ENCODE peak calls at places on chromosomes 7 and 10, in four cellular contexts. E is cardiac fibroblast, F is adrenal gland, B is Peyer's patch. C is an unnamed sample.

GRCh38 chr7:140972876-140973829 is 41.6 kb downstream of the MRPS33 start:
- DNase-seq in E (no peak), F (no peak), B (no peak), C (no peak)

GRCh38 chr10:99708428-99709010 is 23.4 kb downstream of the COX15 start:
- DNase-seq in E (no peak), F (no peak), B (no peak), C (no peak)

GRCh38 chr7:105849122-105849855 is 27.1 kb downstream of the ATXN7L1 start:
- DNase-seq in E (no peak), F (no peak), B (no peak), C (no peak)

GRCh38 chr7:48718731-48719387 is 205.5 kb upstream of the CDC14C start:
- DNase-seq in E (no peak), F (no peak), B (no peak), C (no peak)

GRCh38 chr7:131147604-131148003 is 180.1 kb upstream of the MKLN1 start:
- DNase-seq in E (no peak), F (no peak), B (no peak), C (no peak)

GRCh38 chr7:18961997-18962396 is 155.4 kb downstream of the TWIST1 start:
- DNase-seq in E (peak; percentile 48), F (no peak), B (no peak), C (no peak)

GRCh38 chr7:91941450-91941849 is 788 bp downstream of the AKAP9 start:
- DNase-seq in E (peak; percentile 26), F (peak; percentile 36), B (peak; percentile 70), C (peak; percentile 47)

GRCh38 chr7:141074162-141074989 is 512 bp downstream of the TMEM178B start:
- DNase-seq in E (no peak), F (peak; percentile 37), B (no peak), C (no peak)

GRCh38 chr10:1036341-1036791 is 10.7 kb upstream of the IDI2 start:
- DNase-seq in E (no peak), F (no peak), B (peak; percentile 68), C (no peak)

GRCh38 chr10:51288511-51288910 is 214.2 kb downstream of the PRKG1 start:
- DNase-seq in E (no peak), F (no peak), B (no peak), C (no peak)

GRCh38 chr7:1651031-1651446 is 19.0 kb upstream of the ELFN1 start:
- DNase-seq in E (no peak), F (no peak), B (no peak), C (no peak)

GRCh38 chr10:72297281-72297967 is 23.7 kb downstream of the DDIT4 start:
- DNase-seq in E (peak; percentile 99), F (peak; percentile 74), B (peak; percentile 97), C (peak; percentile 98)

GRCh38 chr7:65915921-65916657 is 43.2 kb downstream of the VKORC1L1 start:
- DNase-seq in E (no peak), F (no peak), B (no peak), C (no peak)

GRCh38 chr10:86170255-86171153 is 196.1 kb downstream of the GRID1 start:
- DNase-seq in E (no peak), F (no peak), B (peak; percentile 26), C (peak; percentile 28)

GRCh38 chr7:108120943-108121342 is 9.2 kb downstream of the LAMB4 start:
- DNase-seq in E (peak; percentile 55), F (no peak), B (no peak), C (no peak)

GRCh38 chr10:103859161-103860141 is 4.1 kb upstream of the SH3PXD2A start:
- DNase-seq in E (peak; percentile 83), F (peak; percentile 66), B (peak; percentile 80), C (no peak)

GRCh38 chr7:99126921-99127553 is 16.9 kb downstream of the SMURF1 start:
- DNase-seq in E (no peak), F (peak; percentile 62), B (no peak), C (no peak)

GRCh38 chr7:24722386-24723177 is 34.7 kb downstream of the GSDME start:
- DNase-seq in E (peak; percentile 73), F (no peak), B (no peak), C (no peak)

GRCh38 chr7:82700739-82701138 is 257.2 kb upstream of the CACNA2D1 start:
- DNase-seq in E (no peak), F (no peak), B (no peak), C (no peak)

GRCh38 chr10:72335394-72336258 is 19.1 kb downstream of the DNAJB12 start:
- DNase-seq in E (peak; percentile 93), F (peak; percentile 72), B (peak; percentile 90), C (peak; percentile 81)

GRCh38 chr7:79789584-79790345 is 336.3 kb upstream of the MAGI2 start:
- DNase-seq in E (peak; percentile 88), F (no peak), B (no peak), C (no peak)

GRCh38 chr10:112898540-112899395 is 51.3 kb upstream of the TCF7L2 start:
- DNase-seq in E (peak; percentile 59), F (no peak), B (peak; percentile 80), C (peak; percentile 44)

GRCh38 chr10:96587255-96588059 is 645 bp upstream of the TM9SF3 start:
- DNase-seq in E (peak; percentile 85), F (peak; percentile 73), B (peak; percentile 82), C (peak; percentile 55)

GRCh38 chr10:125707852-125708468 is 11.5 kb upstream of the EDRF1 start:
- DNase-seq in E (peak; percentile 11), F (no peak), B (no peak), C (no peak)

GRCh38 chr10:70575874-70576802 is 26.4 kb downstream of the PRF1 start:
- DNase-seq in E (peak; percentile 65), F (peak; percentile 58), B (peak; percentile 79), C (peak; percentile 74)

GRCh38 chr7:144588535-144588934 is 185.0 kb upstream of the NOBOX start:
- DNase-seq in E (no peak), F (no peak), B (no peak), C (no peak)

GRCh38 chr7:145036592-145037386 is 200.9 kb upstream of the TPK1 start:
- DNase-seq in E (peak; percentile 61), F (peak; percentile 31), B (no peak), C (no peak)

GRCh38 chr10:7210516-7210915 is 200.3 kb downstream of the SFMBT2 start:
- DNase-seq in E (no peak), F (no peak), B (no peak), C (no peak)

GRCh38 chr10:28722065-28722803 is 44.9 kb downstream of the BAMBI start:
- DNase-seq in E (peak; percentile 51), F (peak; percentile 33), B (peak; percentile 46), C (no peak)

GRCh38 chr10:49298666-49298989 is 342 bp upstream of the C10orf71 start:
- DNase-seq in E (peak; percentile 11), F (no peak), B (no peak), C (no peak)

GRCh38 chr10:25725917-25726716 is 207.9 kb upstream of the MYO3A start:
- DNase-seq in E (peak; percentile 78), F (peak; percentile 24), B (peak; percentile 51), C (no peak)

GRCh38 chr7:2074694-2075093 is 158.1 kb downstream of the MAD1L1 start:
- DNase-seq in E (no peak), F (no peak), B (no peak), C (no peak)

GRCh38 chr7:70657532-70657931 is 474.4 kb upstream of the GALNT17 start:
- DNase-seq in E (no peak), F (no peak), B (no peak), C (no peak)

GRCh38 chr10:68895041-68895440 is 6.1 kb upstream of the DDX50 start:
- DNase-seq in E (peak; percentile 8), F (no peak), B (no peak), C (no peak)

GRCh38 chr7:94403546-94403945 is 8.9 kb downstream of the COL1A2 start:
- DNase-seq in E (peak; percentile 21), F (no peak), B (no peak), C (no peak)

GRCh38 chr10:117320050-117320665 is 55.1 kb downstream of the PDZD8 start:
- DNase-seq in E (peak; percentile 52), F (no peak), B (no peak), C (no peak)

GRCh38 chr7:139647812-139648616 is 124.5 kb downstream of the CLEC2L start:
- DNase-seq in E (no peak), F (no peak), B (no peak), C (no peak)

GRCh38 chr7:43294080-43294630 is 181.7 kb downstream of the HECW1 start:
- DNase-seq in E (peak; percentile 68), F (peak; percentile 67), B (no peak), C (no peak)

GRCh38 chr10:120327671-120328070 is 129.4 kb upstream of the PLPP4 start:
- DNase-seq in E (no peak), F (no peak), B (no peak), C (no peak)

GRCh38 chr10:50798297-50798696 is 58.6 kb downstream of the ASAH2B start:
- DNase-seq in E (no peak), F (no peak), B (no peak), C (no peak)

GRCh38 chr7:75599244-75599771 is 107.2 kb downstream of the SPDYE5 start:
- DNase-seq in E (no peak), F (no peak), B (no peak), C (no peak)
- TF ChIP-seq CTCF in E (no peak), F (no peak), B (no peak), C (no peak)

GRCh38 chr10:64320448-64320847 is 799.2 kb downstream of the REEP3 start:
- DNase-seq in E (no peak), F (no peak), B (no peak), C (no peak)

GRCh38 chr10:64313967-64314366 is 792.8 kb downstream of the REEP3 start:
- DNase-seq in E (no peak), F (no peak), B (no peak), C (no peak)

GRCh38 chr10:64316833-64317232 is 795.6 kb downstream of the REEP3 start:
- DNase-seq in E (no peak), F (no peak), B (no peak), C (no peak)

DNA sequence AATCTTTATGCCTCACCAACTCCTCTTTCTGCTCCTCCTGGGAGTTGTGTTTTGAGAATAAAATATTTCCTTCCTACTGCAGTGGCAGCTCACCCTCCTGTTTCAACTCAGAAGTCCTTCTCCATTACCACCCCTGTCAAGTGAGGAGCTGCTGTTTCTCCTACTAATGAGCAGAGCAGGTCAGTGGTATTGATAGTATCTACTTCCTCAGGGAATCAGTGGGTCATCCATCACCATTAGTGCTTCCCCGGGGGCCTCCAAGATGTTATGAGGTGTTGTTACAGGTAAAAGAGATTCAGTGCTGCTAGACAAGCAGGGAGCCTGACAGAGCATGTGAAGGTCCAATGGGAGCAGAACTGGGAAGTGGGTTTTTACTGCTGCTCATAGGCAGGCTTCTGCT is 795.2 kb downstream of the REEP3 start:
- DNase-seq in E (no peak), F (no peak), B (no peak), C (no peak)
- TF ChIP-seq CTCF in E (no peak), F (no peak), B (no peak), C (no peak)

DNA sequence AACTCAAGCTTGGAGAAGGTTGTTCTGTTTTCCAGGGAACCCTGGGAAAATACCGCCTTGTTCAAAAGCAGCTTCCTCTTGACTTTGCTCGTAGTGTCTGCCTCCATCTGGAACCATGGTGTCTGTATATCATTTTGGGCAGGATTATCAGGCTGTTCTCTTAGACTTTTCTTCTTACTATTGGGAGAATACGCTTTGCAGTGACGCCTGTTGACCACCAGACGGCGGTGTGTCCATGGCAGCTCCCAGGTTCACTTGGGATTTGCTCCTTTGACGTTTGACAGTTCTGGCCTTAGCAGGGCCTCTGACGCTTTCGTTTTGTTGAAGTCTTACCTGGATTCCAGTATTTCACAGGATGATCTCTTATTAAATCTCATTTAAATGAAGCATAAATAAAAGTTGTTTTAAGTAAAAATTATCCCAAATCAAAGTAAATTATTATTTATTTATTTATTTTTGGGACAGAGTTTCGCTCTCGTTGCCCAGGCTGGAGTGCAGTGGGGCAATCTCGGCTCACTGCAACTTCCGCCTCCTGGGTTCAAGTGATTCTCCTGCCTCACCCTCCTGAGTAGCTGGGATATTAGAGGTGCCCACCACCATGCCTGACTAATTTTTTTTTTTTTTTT is 41.8 kb upstream of the GJD4 start:
- DNase-seq in E (peak; percentile 82), F (peak; percentile 41), B (peak; percentile 67), C (no peak)
- TF ChIP-seq CTCF in E (peak; percentile 100), F (peak; percentile 79), B (peak; percentile 78), C (peak; percentile 99)

GRCh38 chr10:118615888-118616287 is 20.4 kb upstream of the PRLHR start:
- DNase-seq in E (no peak), F (no peak), B (no peak), C (no peak)
- TF ChIP-seq CTCF in E (peak; percentile 6), F (no peak), B (no peak), C (no peak)